ENCODE peak calls at places on chromosomes 12 and 14, in seven cellular contexts. One of them, this sample, is unnamed.

GRCh38 chr14:104723651-104724406 is at the start of gene ADSS1:
- DNase-seq in stimulated activated CD4-positive, alpha-beta T cell treated with anti-CD3 and anti-CD28 coated beads, Interleukin-4, amount 100 ng/mL, for 1 hour: peak; percentile 56
- DNase-seq in occipital lobe: no peak
- DNase-seq in choroid plexus epithelial cell: peak; percentile 33
- DNase-seq in SK-N-SH: peak; percentile 98
- DNase-seq in body of pancreas: peak; percentile 67
- DNase-seq in mucosa of descending colon: peak; percentile 83
- DNase-seq in this sample: peak; percentile 70

GRCh38 chr14:68782091-68782981 is 10.5 kb downstream of the ZFP36L1 start:
- DNase-seq in stimulated activated CD4-positive, alpha-beta T cell treated with anti-CD3 and anti-CD28 coated beads, Interleukin-4, amount 100 ng/mL, for 1 hour: no peak
- DNase-seq in occipital lobe: no peak
- DNase-seq in choroid plexus epithelial cell: no peak
- DNase-seq in SK-N-SH: no peak
- DNase-seq in body of pancreas: no peak
- DNase-seq in mucosa of descending colon: no peak
- DNase-seq in this sample: no peak

GRCh38 chr12:65278576-65279386 is at the start of gene MSRB3:
- DNase-seq in stimulated activated CD4-positive, alpha-beta T cell treated with anti-CD3 and anti-CD28 coated beads, Interleukin-4, amount 100 ng/mL, for 1 hour: peak; percentile 11
- DNase-seq in occipital lobe: peak; percentile 53
- DNase-seq in choroid plexus epithelial cell: peak; percentile 72
- DNase-seq in SK-N-SH: peak; percentile 75
- DNase-seq in body of pancreas: peak; percentile 51
- DNase-seq in mucosa of descending colon: peak; percentile 66
- DNase-seq in this sample: peak; percentile 75

GRCh38 chr12:42960087-42960527 is 370.6 kb upstream of the PRICKLE1 start:
- DNase-seq in stimulated activated CD4-positive, alpha-beta T cell treated with anti-CD3 and anti-CD28 coated beads, Interleukin-4, amount 100 ng/mL, for 1 hour: no peak
- DNase-seq in occipital lobe: no peak
- DNase-seq in choroid plexus epithelial cell: no peak
- DNase-seq in SK-N-SH: no peak
- DNase-seq in body of pancreas: peak; percentile 5
- DNase-seq in mucosa of descending colon: no peak
- DNase-seq in this sample: no peak

GRCh38 chr12:58804749-58805148 is 115.6 kb downstream of the LRIG3 start:
- DNase-seq in stimulated activated CD4-positive, alpha-beta T cell treated with anti-CD3 and anti-CD28 coated beads, Interleukin-4, amount 100 ng/mL, for 1 hour: no peak
- DNase-seq in occipital lobe: no peak
- DNase-seq in choroid plexus epithelial cell: no peak
- DNase-seq in SK-N-SH: peak; percentile 1
- DNase-seq in body of pancreas: no peak
- DNase-seq in mucosa of descending colon: no peak
- DNase-seq in this sample: no peak

GRCh38 chr12:102824218-102824835 is 92.7 kb downstream of the PAH start:
- DNase-seq in stimulated activated CD4-positive, alpha-beta T cell treated with anti-CD3 and anti-CD28 coated beads, Interleukin-4, amount 100 ng/mL, for 1 hour: no peak
- DNase-seq in occipital lobe: no peak
- DNase-seq in choroid plexus epithelial cell: peak; percentile 30
- DNase-seq in SK-N-SH: peak; percentile 5
- DNase-seq in body of pancreas: peak; percentile 8
- DNase-seq in mucosa of descending colon: no peak
- DNase-seq in this sample: peak; percentile 48

GRCh38 chr12:53552346-53553327 is 45.4 kb upstream of the NPFF start:
- DNase-seq in stimulated activated CD4-positive, alpha-beta T cell treated with anti-CD3 and anti-CD28 coated beads, Interleukin-4, amount 100 ng/mL, for 1 hour: no peak
- DNase-seq in occipital lobe: no peak
- DNase-seq in choroid plexus epithelial cell: no peak
- DNase-seq in SK-N-SH: no peak
- DNase-seq in body of pancreas: no peak
- DNase-seq in mucosa of descending colon: no peak
- DNase-seq in this sample: no peak

GRCh38 chr12:76690916-76691700 is 72.8 kb upstream of the ZDHHC17 start:
- DNase-seq in stimulated activated CD4-positive, alpha-beta T cell treated with anti-CD3 and anti-CD28 coated beads, Interleukin-4, amount 100 ng/mL, for 1 hour: no peak
- DNase-seq in occipital lobe: no peak
- DNase-seq in choroid plexus epithelial cell: peak; percentile 82
- DNase-seq in SK-N-SH: no peak
- DNase-seq in body of pancreas: no peak
- DNase-seq in mucosa of descending colon: no peak
- DNase-seq in this sample: no peak

GRCh38 chr14:24840204-24840893 is 206.4 kb upstream of the GZMB start:
- DNase-seq in stimulated activated CD4-positive, alpha-beta T cell treated with anti-CD3 and anti-CD28 coated beads, Interleukin-4, amount 100 ng/mL, for 1 hour: no peak
- DNase-seq in occipital lobe: no peak
- DNase-seq in choroid plexus epithelial cell: peak; percentile 28
- DNase-seq in SK-N-SH: no peak
- DNase-seq in body of pancreas: no peak
- DNase-seq in mucosa of descending colon: no peak
- DNase-seq in this sample: no peak

GRCh38 chr12:66352197-66352596 is 49.9 kb downstream of the HELB start:
- DNase-seq in stimulated activated CD4-positive, alpha-beta T cell treated with anti-CD3 and anti-CD28 coated beads, Interleukin-4, amount 100 ng/mL, for 1 hour: no peak
- DNase-seq in occipital lobe: no peak
- DNase-seq in choroid plexus epithelial cell: peak; percentile 56
- DNase-seq in SK-N-SH: peak; percentile 41
- DNase-seq in body of pancreas: no peak
- DNase-seq in mucosa of descending colon: no peak
- DNase-seq in this sample: no peak

GRCh38 chr12:19138551-19139344 is 9.2 kb downstream of the PLEKHA5 start:
- DNase-seq in stimulated activated CD4-positive, alpha-beta T cell treated with anti-CD3 and anti-CD28 coated beads, Interleukin-4, amount 100 ng/mL, for 1 hour: no peak
- DNase-seq in occipital lobe: no peak
- DNase-seq in choroid plexus epithelial cell: peak; percentile 82
- DNase-seq in SK-N-SH: no peak
- DNase-seq in body of pancreas: no peak
- DNase-seq in mucosa of descending colon: no peak
- DNase-seq in this sample: no peak

GRCh38 chr12:68364893-68365725 is 32.9 kb upstream of the MDM1 start:
- DNase-seq in stimulated activated CD4-positive, alpha-beta T cell treated with anti-CD3 and anti-CD28 coated beads, Interleukin-4, amount 100 ng/mL, for 1 hour: peak; percentile 73
- DNase-seq in occipital lobe: peak; percentile 37
- DNase-seq in choroid plexus epithelial cell: peak; percentile 99
- DNase-seq in SK-N-SH: no peak
- DNase-seq in body of pancreas: peak; percentile 95
- DNase-seq in mucosa of descending colon: peak; percentile 96
- DNase-seq in this sample: peak; percentile 88

GRCh38 chr12:3186546-3187237 is 109.5 kb downstream of the TSPAN9 start:
- DNase-seq in stimulated activated CD4-positive, alpha-beta T cell treated with anti-CD3 and anti-CD28 coated beads, Interleukin-4, amount 100 ng/mL, for 1 hour: no peak
- DNase-seq in occipital lobe: no peak
- DNase-seq in choroid plexus epithelial cell: no peak
- DNase-seq in SK-N-SH: no peak
- DNase-seq in body of pancreas: no peak
- DNase-seq in mucosa of descending colon: no peak
- DNase-seq in this sample: peak; percentile 57

GRCh38 chr12:113996026-113996425 is 29.9 kb upstream of the RBM19 start:
- DNase-seq in stimulated activated CD4-positive, alpha-beta T cell treated with anti-CD3 and anti-CD28 coated beads, Interleukin-4, amount 100 ng/mL, for 1 hour: no peak
- DNase-seq in occipital lobe: no peak
- DNase-seq in choroid plexus epithelial cell: no peak
- DNase-seq in SK-N-SH: no peak
- DNase-seq in body of pancreas: no peak
- DNase-seq in mucosa of descending colon: no peak
- DNase-seq in this sample: peak; percentile 5

GRCh38 chr14:65421201-65421981 is 8.9 kb downstream of the FUT8 start:
- DNase-seq in stimulated activated CD4-positive, alpha-beta T cell treated with anti-CD3 and anti-CD28 coated beads, Interleukin-4, amount 100 ng/mL, for 1 hour: no peak
- DNase-seq in occipital lobe: no peak
- DNase-seq in choroid plexus epithelial cell: peak; percentile 68
- DNase-seq in SK-N-SH: no peak
- DNase-seq in body of pancreas: no peak
- DNase-seq in mucosa of descending colon: no peak
- DNase-seq in this sample: peak; percentile 27

GRCh38 chr12:6536894-6537579 is 2.7 kb downstream of the GAPDH start:
- DNase-seq in stimulated activated CD4-positive, alpha-beta T cell treated with anti-CD3 and anti-CD28 coated beads, Interleukin-4, amount 100 ng/mL, for 1 hour: no peak
- DNase-seq in occipital lobe: no peak
- DNase-seq in choroid plexus epithelial cell: no peak
- DNase-seq in SK-N-SH: no peak
- DNase-seq in body of pancreas: no peak
- DNase-seq in mucosa of descending colon: peak; percentile 63
- DNase-seq in this sample: no peak

GRCh38 chr14:49977126-49977841 is 84.4 kb downstream of the ARF6 start:
- DNase-seq in stimulated activated CD4-positive, alpha-beta T cell treated with anti-CD3 and anti-CD28 coated beads, Interleukin-4, amount 100 ng/mL, for 1 hour: peak; percentile 46
- DNase-seq in occipital lobe: no peak
- DNase-seq in choroid plexus epithelial cell: no peak
- DNase-seq in SK-N-SH: no peak
- DNase-seq in body of pancreas: peak; percentile 20
- DNase-seq in mucosa of descending colon: no peak
- DNase-seq in this sample: no peak

GRCh38 chr14:100755649-100756048 is 29.0 kb downstream of the DLK1 start:
- DNase-seq in stimulated activated CD4-positive, alpha-beta T cell treated with anti-CD3 and anti-CD28 coated beads, Interleukin-4, amount 100 ng/mL, for 1 hour: no peak
- DNase-seq in occipital lobe: no peak
- DNase-seq in choroid plexus epithelial cell: no peak
- DNase-seq in SK-N-SH: no peak
- DNase-seq in body of pancreas: no peak
- DNase-seq in mucosa of descending colon: no peak
- DNase-seq in this sample: no peak

GRCh38 chr12:132724506-132725220 is 14.0 kb downstream of the PGAM5 start:
- DNase-seq in stimulated activated CD4-positive, alpha-beta T cell treated with anti-CD3 and anti-CD28 coated beads, Interleukin-4, amount 100 ng/mL, for 1 hour: no peak
- DNase-seq in occipital lobe: no peak
- DNase-seq in choroid plexus epithelial cell: no peak
- DNase-seq in SK-N-SH: no peak
- DNase-seq in body of pancreas: no peak
- DNase-seq in mucosa of descending colon: no peak
- DNase-seq in this sample: no peak

GRCh38 chr12:90816353-90817089 is 138.5 kb downstream of the CCER1 start:
- DNase-seq in stimulated activated CD4-positive, alpha-beta T cell treated with anti-CD3 and anti-CD28 coated beads, Interleukin-4, amount 100 ng/mL, for 1 hour: no peak
- DNase-seq in occipital lobe: no peak
- DNase-seq in choroid plexus epithelial cell: peak; percentile 8
- DNase-seq in SK-N-SH: no peak
- DNase-seq in body of pancreas: no peak
- DNase-seq in mucosa of descending colon: no peak
- DNase-seq in this sample: no peak

GRCh38 chr12:39435531-39435930 is 7.4 kb downstream of the KIF21A start:
- DNase-seq in stimulated activated CD4-positive, alpha-beta T cell treated with anti-CD3 and anti-CD28 coated beads, Interleukin-4, amount 100 ng/mL, for 1 hour: no peak
- DNase-seq in occipital lobe: no peak
- DNase-seq in choroid plexus epithelial cell: no peak
- DNase-seq in SK-N-SH: no peak
- DNase-seq in body of pancreas: no peak
- DNase-seq in mucosa of descending colon: no peak
- DNase-seq in this sample: no peak

GRCh38 chr14:96407980-96408570 is 16.1 kb downstream of the AK7 start:
- DNase-seq in stimulated activated CD4-positive, alpha-beta T cell treated with anti-CD3 and anti-CD28 coated beads, Interleukin-4, amount 100 ng/mL, for 1 hour: no peak
- DNase-seq in occipital lobe: no peak
- DNase-seq in choroid plexus epithelial cell: no peak
- DNase-seq in SK-N-SH: no peak
- DNase-seq in body of pancreas: no peak
- DNase-seq in mucosa of descending colon: no peak
- DNase-seq in this sample: no peak

This sample was measured in thyroid gland.